ENCODE peak calls at places on chromosomes 4 and X, in six cellular contexts. W is tibial nerve, H is pancreas, A is heart right ventricle, N is colonic mucosa, U is esophagus squamous epithelium. Z is an unnamed sample. For H3K4me1, the result is how much of the 10 kb centered on the place peaks cover.

GRCh38 chrX:151722241-151722846 is 6.5 kb downstream of the FATE1 start:
- DNase-seq in W (no peak), H (peak), A (peak), N (peak), U (no peak), Z (no peak)

GRCh38 chr4:184247421-184247820 is 29.7 kb upstream of the ENPP6 start:
- DNase-seq in W (no peak), H (no peak), A (no peak), N (no peak), U (no peak), Z (no peak)

GRCh38 chrX:154056739-154057367 is 37.2 kb upstream of the IRAK1 start:
- DNase-seq in W (no peak), H (no peak), A (no peak), N (no peak), U (no peak), Z (no peak)

GRCh38 chr4:153781717-153782416 is 7.0 kb downstream of the SFRP2 start:
- DNase-seq in W (no peak), H (no peak), A (no peak), N (no peak), U (no peak), Z (no peak)

GRCh38 chr4:108010167-108010566 is 20.5 kb downstream of the HADH start:
- DNase-seq in W (no peak), H (no peak), A (no peak), N (no peak), U (no peak), Z (no peak)

GRCh38 chr4:15262396-15262795 is 165.4 kb upstream of the C1QTNF7 start:
- DNase-seq in W (no peak), H (no peak), A (no peak), N (no peak), U (no peak), Z (no peak)

GRCh38 chr4:128424524-128425195 is 137.0 kb upstream of the PGRMC2 start:
- DNase-seq in W (peak), H (no peak), A (no peak), N (no peak), U (no peak), Z (peak)

GRCh38 chrX:48574270-48575266 is at the start of gene RBM3:
- DNase-seq in W (peak), H (peak), A (peak), N (peak), U (peak), Z (peak)

GRCh38 chr4:117264072-117264471 is 178.7 kb upstream of the TRAM1L1 start:
- DNase-seq in W (no peak), H (no peak), A (no peak), N (no peak), U (no peak), Z (no peak)

GRCh38 chr4:127618427-127618826 is 14.3 kb upstream of the INTU start:
- DNase-seq in W (no peak), H (no peak), A (no peak), N (no peak), U (no peak), Z (no peak)

GRCh38 chr4:3261411-3262207 is 12.7 kb downstream of the MSANTD1 start:
- DNase-seq in W (no peak), H (no peak), A (no peak), N (peak), U (no peak), Z (no peak)

GRCh38 chr4:142874684-142875083 is 28.6 kb upstream of the INPP4B start:
- DNase-seq in W (no peak), H (no peak), A (no peak), N (no peak), U (no peak), Z (no peak)

GRCh38 chr4:139018501-139018900 is 2.9 kb downstream of the NOCT start:
- DNase-seq in W (no peak), H (no peak), A (no peak), N (no peak), U (no peak), Z (no peak)

GRCh38 chr4:181504846-181505374 is 738.3 kb upstream of the TENM3 start:
- DNase-seq in W (no peak), H (no peak), A (no peak), N (no peak), U (no peak), Z (no peak)

GRCh38 chrX:11188664-11189063 is 77.5 kb downstream of the HCCS start:
- DNase-seq in W (no peak), H (no peak), A (no peak), N (no peak), U (no peak), Z (peak)

GRCh38 chr4:141642711-141643110 is 6.3 kb downstream of the IL15 start:
- DNase-seq in W (no peak), H (no peak), A (no peak), N (no peak), U (no peak), Z (peak)

GRCh38 chr4:22462693-22463092 is 53.2 kb downstream of the ADGRA3 start:
- DNase-seq in W (no peak), H (peak), A (no peak), N (no peak), U (no peak), Z (no peak)

GRCh38 chr4:10808591-10808990 is 124.0 kb upstream of the CLNK start:
- DNase-seq in W (no peak), H (no peak), A (no peak), N (no peak), U (no peak), Z (no peak)

GRCh38 chr4:123741906-123742305 is 345.3 kb downstream of the SPRY1 start:
- DNase-seq in W (no peak), H (no peak), A (no peak), N (no peak), U (no peak), Z (no peak)

GRCh38 chrX:110145854-110146253 is 142.9 kb downstream of the TMEM164 start:
- DNase-seq in W (no peak), H (no peak), A (no peak), N (no peak), U (no peak), Z (no peak)

GRCh38 chrX:123814343-123814742 is 45.5 kb upstream of the XIAP start:
- DNase-seq in W (no peak), H (no peak), A (no peak), N (no peak), U (no peak), Z (no peak)

GRCh38 chrX:46912673-46913491 is 661 bp downstream of the JADE3 start:
- DNase-seq in W (no peak), H (peak), A (peak), N (peak), U (no peak), Z (no peak)

GRCh38 chr4:117134386-117134785 is 49.0 kb upstream of the TRAM1L1 start:
- DNase-seq in W (no peak), H (no peak), A (no peak), N (no peak), U (no peak), Z (peak)

GRCh38 chr4:162793004-162793403 is 373.7 kb downstream of the NAF1 start:
- DNase-seq in W (no peak), H (no peak), A (no peak), N (no peak), U (no peak), Z (no peak)

GRCh38 chr4:101187837-101188236 is 159.5 kb downstream of the PPP3CA start:
- DNase-seq in W (no peak), H (no peak), A (no peak), N (no peak), U (no peak), Z (no peak)

GRCh38 chrX:39726810-39727209 is 370.9 kb downstream of the BCOR start:
- DNase-seq in W (no peak), H (no peak), A (peak), N (no peak), U (no peak), Z (no peak)

GRCh38 chrX:105323951-105324350 is 103.5 kb upstream of the TEX13A start:
- DNase-seq in W (no peak), H (no peak), A (no peak), N (no peak), U (no peak), Z (peak)

GRCh38 chr4:6925357-6925836 is 15.8 kb downstream of the TBC1D14 start:
- DNase-seq in W (no peak), H (no peak), A (no peak), N (no peak), U (no peak), Z (no peak)

GRCh38 chrX:68938244-68939004 is 109.6 kb downstream of the EFNB1 start:
- DNase-seq in W (no peak), H (no peak), A (no peak), N (peak), U (no peak), Z (no peak)

GRCh38 chr4:11073621-11074051 is 355.1 kb downstream of the HS3ST1 start:
- DNase-seq in W (peak), H (no peak), A (peak), N (peak), U (no peak), Z (peak)

GRCh38 chr4:13248621-13249298 is 235.4 kb downstream of the RAB28 start:
- DNase-seq in W (no peak), H (no peak), A (no peak), N (no peak), U (no peak), Z (no peak)
- TF ChIP-seq CTCF in W (no peak), H (no peak), A (peak), N (no peak), U (no peak), Z (peak)

DNA sequence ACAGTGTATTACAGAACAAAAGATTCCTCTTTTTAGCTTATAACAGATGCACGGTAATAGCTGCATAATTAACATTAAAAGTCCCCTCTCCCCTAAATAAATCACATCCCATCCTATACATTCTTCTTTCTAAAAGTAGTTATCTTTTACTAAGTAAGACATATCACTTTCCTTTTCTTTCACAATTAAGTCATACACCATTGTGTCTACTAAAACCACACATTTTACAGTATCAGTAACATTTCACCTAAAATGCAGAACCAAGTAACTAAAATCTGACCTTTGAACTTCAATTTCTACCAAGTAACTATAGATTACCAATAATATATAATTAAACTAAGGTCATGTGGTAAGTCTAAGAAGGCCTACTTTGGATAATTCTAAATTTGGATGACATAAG is 14.2 kb downstream of the DHX15 start:
- DNase-seq in W (no peak), H (no peak), A (no peak), N (no peak), U (no peak), Z (no peak)
- H3K4me1 ChIP-seq in W (under half), H (under half), A (under half), N (under half), U (under half), Z (under half)

GRCh38 chr4:125749354-125749753 is 434.6 kb downstream of the FAT4 start:
- DNase-seq in W (no peak), H (no peak), A (no peak), N (no peak), U (no peak), Z (no peak)

GRCh38 chr4:125750399-125750798 is 435.6 kb downstream of the FAT4 start:
- DNase-seq in W (no peak), H (no peak), A (no peak), N (no peak), U (no peak), Z (peak)

GRCh38 chr4:125750827-125751466 is 436.2 kb downstream of the FAT4 start:
- DNase-seq in W (peak), H (no peak), A (no peak), N (no peak), U (no peak), Z (no peak)
- TF ChIP-seq CTCF in W (peak), H (no peak), A (peak), N (no peak), U (no peak), Z (no peak)

DNA sequence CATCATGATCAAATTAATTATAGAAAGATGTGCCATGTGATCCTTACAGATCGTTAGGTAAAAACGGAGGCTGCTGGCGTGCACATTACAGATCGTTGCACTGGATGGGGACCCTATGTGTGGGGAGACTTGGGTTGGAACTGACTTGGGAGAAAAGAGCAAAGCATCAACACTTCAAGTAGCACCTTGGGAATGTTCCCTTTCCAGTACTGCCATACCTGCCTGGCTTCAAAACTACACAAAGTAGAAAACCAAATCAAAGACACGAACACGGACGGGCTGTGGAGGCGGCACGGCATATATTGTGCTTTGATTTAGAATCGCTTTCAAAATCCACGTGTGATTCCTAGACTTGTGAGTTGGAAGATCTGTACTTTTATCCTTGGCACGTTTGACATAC is 898 bp downstream of the CMC4 start:
- DNase-seq in W (no peak), H (no peak), A (no peak), N (no peak), U (no peak), Z (no peak)
- H3K4me1 ChIP-seq in W (under half), H (under half), A (under half), N (under half), U (under half), Z (under half)

Z was measured in foreskin keratinocyte.